ENCODE peak calls at places on chromosome 7, in four cellular contexts. U is WTC11, O is GM12878, E is K562. T is an unnamed sample.

GRCh38 chr7:4205828-4206227 is 476.3 kb upstream of the FOXK1 start:
- DNase-seq in U (no peak), O (no peak), E (no peak), T (no peak)

GRCh38 chr7:157250605-157251228 is 86.1 kb upstream of the DNAJB6 start:
- DNase-seq in U (peak), O (no peak), E (peak), T (peak)

GRCh38 chr7:99032928-99033327 is 111.0 kb downstream of the SMURF1 start:
- DNase-seq in U (no peak), O (no peak), E (no peak), T (no peak)

GRCh38 chr7:132435016-132435990 is 141.0 kb downstream of the PLXNA4 start:
- DNase-seq in U (no peak), O (no peak), E (no peak), T (no peak)

GRCh38 chr7:33487998-33488682 is 358.8 kb downstream of the BBS9 start:
- DNase-seq in U (no peak), O (no peak), E (no peak), T (no peak)

GRCh38 chr7:121798076-121798475 is 74.9 kb upstream of the PTPRZ1 start:
- DNase-seq in U (no peak), O (no peak), E (no peak), T (no peak)

GRCh38 chr7:24755096-24755495 is 2.2 kb downstream of the GSDME start:
- DNase-seq in U (no peak), O (no peak), E (no peak), T (no peak)

GRCh38 chr7:3897430-3898385 is 596.7 kb downstream of the SDK1 start:
- DNase-seq in U (peak), O (no peak), E (peak), T (peak)

DNA sequence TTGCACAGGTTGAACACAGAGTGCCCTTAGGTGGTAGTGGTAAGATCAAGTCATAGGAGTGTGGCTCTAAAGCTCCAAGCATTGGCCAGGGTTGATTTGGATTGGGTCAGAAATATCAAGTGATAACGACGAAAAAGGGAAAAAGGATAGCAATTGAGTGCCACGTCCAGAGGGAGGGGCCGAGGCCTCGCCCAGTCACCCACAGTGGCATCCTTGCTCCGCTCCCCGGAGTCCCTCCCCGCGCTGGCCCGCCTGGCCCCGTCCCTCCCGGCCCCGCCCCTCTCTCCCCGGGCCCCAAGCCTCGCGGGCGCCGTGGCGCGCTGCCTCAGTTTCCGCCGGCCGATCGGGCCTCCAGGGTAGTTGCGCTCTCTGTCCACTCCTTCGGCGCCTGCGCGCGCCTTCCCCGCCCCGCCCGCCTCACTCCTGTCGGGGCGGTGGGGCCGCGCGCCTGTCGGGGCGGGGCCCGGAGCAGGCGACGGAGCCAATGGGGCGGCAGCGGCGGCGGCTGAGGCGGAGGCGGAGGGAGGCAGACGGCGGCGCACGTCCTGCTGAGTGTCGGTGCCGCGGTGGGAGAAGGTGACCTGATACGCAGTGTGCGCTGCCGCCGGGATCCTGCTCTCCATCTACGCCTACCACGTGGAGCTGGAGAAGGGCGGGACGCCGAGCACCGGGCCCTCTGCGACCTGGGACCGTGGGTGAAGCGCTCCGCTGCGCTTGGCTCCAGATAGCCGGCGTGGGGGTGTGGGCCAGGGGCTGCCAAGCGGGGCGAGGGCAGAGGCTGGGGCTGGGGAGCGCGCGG is 209.1 kb upstream of the ZNF722 start:
- DNase-seq in U (no peak), O (no peak), E (no peak), T (no peak)
- TF ChIP-seq CBFB in U (no peak), O (no peak), E (no peak), T (no peak)

DNA sequence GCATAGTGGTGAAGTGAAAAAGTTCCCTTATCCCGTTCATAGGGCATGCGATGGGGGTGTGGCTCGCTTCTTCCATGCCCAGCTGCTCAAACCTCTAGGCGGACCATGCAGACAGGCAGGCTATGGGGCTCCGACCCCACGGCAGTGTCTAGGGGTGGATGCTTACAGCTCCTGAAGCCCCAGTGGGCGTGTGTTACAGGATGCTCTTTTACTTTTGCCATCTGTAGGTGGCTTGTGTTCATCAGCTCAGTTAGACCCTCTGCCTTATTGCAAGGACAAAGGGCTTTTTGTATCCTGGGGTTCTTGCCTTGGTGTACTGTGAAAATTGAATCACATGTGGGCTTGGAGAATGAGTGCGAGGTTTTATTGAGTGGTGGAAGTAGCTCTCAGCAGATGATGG is at the start of gene MYL10:
- DNase-seq in U (no peak), O (no peak), E (no peak), T (no peak)
- TF ChIP-seq CBFB in U (no peak), O (no peak), E (no peak), T (no peak)

DNA sequence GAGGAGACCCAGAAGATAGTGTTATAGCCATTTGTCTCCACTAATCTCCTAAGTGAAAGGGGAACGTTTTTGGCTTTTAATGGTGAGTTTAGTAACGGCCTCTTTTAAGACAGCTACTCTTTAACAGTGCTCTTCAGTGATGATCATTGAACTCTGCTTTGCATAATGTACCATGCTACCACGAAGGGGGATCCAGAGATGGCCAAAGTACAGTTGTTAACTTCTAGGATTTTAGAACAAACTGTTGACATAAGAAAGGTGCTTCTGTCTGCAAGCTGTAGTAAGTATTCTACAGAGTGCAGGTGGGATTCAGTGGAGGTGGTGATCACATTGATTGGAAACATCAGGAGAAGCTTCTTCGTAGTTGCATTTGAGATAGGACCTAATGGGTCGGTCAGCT is 114.1 kb upstream of the RPA3 start:
- DNase-seq in U (no peak), O (no peak), E (no peak), T (peak)
- TF ChIP-seq CBFB in U (no peak), O (no peak), E (no peak), T (no peak)

GRCh38 chr7:91941450-91941849 is 788 bp downstream of the AKAP9 start:
- DNase-seq in U (no peak), O (no peak), E (peak), T (peak)
- TF ChIP-seq CBFB in U (no peak), O (no peak), E (no peak), T (no peak)

DNA sequence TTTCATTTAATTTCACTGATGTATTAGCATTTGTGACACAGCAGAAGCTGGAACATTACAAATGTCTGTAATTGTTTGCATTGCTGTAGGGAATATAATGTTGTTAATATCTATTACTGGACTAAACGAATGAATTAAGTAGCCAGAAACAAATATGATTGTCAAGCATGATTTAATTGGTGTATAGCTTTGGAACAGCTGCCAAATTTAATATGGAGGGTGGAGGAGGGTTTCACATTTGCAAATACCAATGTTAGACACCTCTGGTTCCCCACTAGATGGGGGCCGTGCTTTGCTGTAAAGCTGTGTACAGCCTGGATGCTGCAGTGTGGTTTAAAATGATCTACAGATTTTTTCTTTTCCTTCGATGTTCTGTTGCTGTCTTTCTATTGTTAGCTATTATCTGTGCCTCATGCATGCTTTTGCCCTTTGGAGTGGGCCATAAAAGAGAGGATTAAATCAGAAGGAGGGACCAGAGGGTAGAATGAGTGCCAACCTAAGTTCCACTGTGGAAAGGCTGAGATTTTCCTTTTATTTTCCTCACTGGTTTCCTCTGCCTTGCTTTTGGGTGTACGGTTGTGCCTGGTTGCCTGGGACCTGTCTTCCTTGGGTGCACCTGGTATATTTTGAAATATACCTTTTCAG is 23.1 kb downstream of the DNAJB9 start:
- DNase-seq in U (no peak), O (no peak), E (peak), T (no peak)
- TF ChIP-seq CBFB in U (no peak), O (no peak), E (no peak), T (no peak)

GRCh38 chr7:23712368-23713284 is 2.6 kb downstream of the STK31 start:
- DNase-seq in U (no peak), O (peak), E (peak), T (peak)
- TF ChIP-seq CBFB in U (no peak), O (no peak), E (no peak), T (no peak)

GRCh38 chr7:151095123-151095797 is 9.0 kb downstream of the AGAP3 start:
- DNase-seq in U (no peak), O (no peak), E (no peak), T (no peak)
- TF ChIP-seq CBFB in U (no peak), O (no peak), E (no peak), T (no peak)

T was measured in HepG2.